ENCODE peak calls at places on chromosomes 6 and 20, in four cellular contexts. One of them, this sample, is unnamed.

GRCh38 chr20:1324598-1325172 is 4.3 kb downstream of the SDCBP2 start:
- DNase-seq in suprapubic skin: peak; percentile 64
- DNase-seq in gastrocnemius medialis: no peak
- DNase-seq in heart right ventricle: no peak
- DNase-seq in this sample: no peak

GRCh38 chr6:3919130-3919628 is 70.0 kb downstream of the FAM50B start:
- DNase-seq in heart right ventricle: peak; percentile 69
- DNase-seq in gastrocnemius medialis: peak; percentile 80
- DNase-seq in suprapubic skin: no peak
- DNase-seq in this sample: peak; percentile 34

GRCh38 chr6:80605165-80605989 is 498.9 kb downstream of the BCKDHB start:
- DNase-seq in gastrocnemius medialis: no peak
- DNase-seq in heart right ventricle: peak; percentile 10
- DNase-seq in suprapubic skin: no peak
- DNase-seq in this sample: no peak

GRCh38 chr6:152386131-152386530 is 251.0 kb downstream of the SYNE1 start:
- DNase-seq in heart right ventricle: no peak
- DNase-seq in gastrocnemius medialis: no peak
- DNase-seq in suprapubic skin: no peak
- DNase-seq in this sample: no peak

GRCh38 chr6:138590796-138591709 is 91.8 kb upstream of the NHSL1 start:
- DNase-seq in heart right ventricle: peak; percentile 72
- DNase-seq in suprapubic skin: peak; percentile 72
- DNase-seq in gastrocnemius medialis: peak; percentile 12
- DNase-seq in this sample: no peak

GRCh38 chr6:31529329-31530150 is 778 bp downstream of the MCCD1 start:
- DNase-seq in suprapubic skin: no peak
- DNase-seq in heart right ventricle: no peak
- DNase-seq in gastrocnemius medialis: no peak
- DNase-seq in this sample: no peak

GRCh38 chr6:43054206-43054943 is 724 bp upstream of the CUL7 start:
- DNase-seq in heart right ventricle: no peak
- DNase-seq in suprapubic skin: no peak
- DNase-seq in gastrocnemius medialis: no peak
- DNase-seq in this sample: no peak

GRCh38 chr20:63061701-63062100 is 54.9 kb upstream of the BHLHE23 start:
- DNase-seq in heart right ventricle: no peak
- DNase-seq in gastrocnemius medialis: no peak
- DNase-seq in suprapubic skin: peak; percentile 38
- DNase-seq in this sample: peak; percentile 30

GRCh38 chr6:166999845-167000253 is 652 bp downstream of the CEP43 start:
- DNase-seq in gastrocnemius medialis: no peak
- DNase-seq in heart right ventricle: no peak
- DNase-seq in suprapubic skin: no peak
- DNase-seq in this sample: no peak

GRCh38 chr6:26122402-26122792 is 35.2 kb downstream of the HFE start:
- DNase-seq in heart right ventricle: no peak
- DNase-seq in gastrocnemius medialis: no peak
- DNase-seq in suprapubic skin: no peak
- DNase-seq in this sample: no peak

GRCh38 chr6:167504412-167504961 is 179.6 kb downstream of the TTLL2 start:
- DNase-seq in gastrocnemius medialis: no peak
- DNase-seq in suprapubic skin: no peak
- DNase-seq in heart right ventricle: no peak
- DNase-seq in this sample: no peak

GRCh38 chr6:132261354-132261753 is 139.9 kb downstream of the MOXD1 start:
- DNase-seq in suprapubic skin: no peak
- DNase-seq in heart right ventricle: no peak
- DNase-seq in gastrocnemius medialis: no peak
- DNase-seq in this sample: no peak

GRCh38 chr6:6003334-6004146 is 3.2 kb downstream of the NRN1 start:
- DNase-seq in heart right ventricle: peak; percentile 47
- DNase-seq in gastrocnemius medialis: no peak
- DNase-seq in suprapubic skin: no peak
- DNase-seq in this sample: no peak

GRCh38 chr6:18262812-18263560 is 1.3 kb downstream of the DEK start:
- DNase-seq in heart right ventricle: no peak
- DNase-seq in gastrocnemius medialis: no peak
- DNase-seq in suprapubic skin: no peak
- DNase-seq in this sample: no peak

GRCh38 chr6:142715386-142715785 is 229.6 kb downstream of the HIVEP2 start:
- DNase-seq in suprapubic skin: no peak
- DNase-seq in gastrocnemius medialis: no peak
- DNase-seq in heart right ventricle: no peak
- DNase-seq in this sample: no peak

GRCh38 chr6:142716097-142716496 is 228.9 kb downstream of the HIVEP2 start:
- DNase-seq in gastrocnemius medialis: no peak
- DNase-seq in suprapubic skin: no peak
- DNase-seq in heart right ventricle: no peak
- DNase-seq in this sample: no peak

GRCh38 chr6:142721213-142721920 is 223.6 kb downstream of the HIVEP2 start:
- DNase-seq in suprapubic skin: no peak
- DNase-seq in gastrocnemius medialis: no peak
- DNase-seq in heart right ventricle: no peak
- DNase-seq in this sample: no peak

GRCh38 chr6:142722010-142722409 is 223.0 kb downstream of the HIVEP2 start:
- DNase-seq in heart right ventricle: no peak
- DNase-seq in gastrocnemius medialis: no peak
- DNase-seq in suprapubic skin: no peak
- DNase-seq in this sample: no peak

DNA sequence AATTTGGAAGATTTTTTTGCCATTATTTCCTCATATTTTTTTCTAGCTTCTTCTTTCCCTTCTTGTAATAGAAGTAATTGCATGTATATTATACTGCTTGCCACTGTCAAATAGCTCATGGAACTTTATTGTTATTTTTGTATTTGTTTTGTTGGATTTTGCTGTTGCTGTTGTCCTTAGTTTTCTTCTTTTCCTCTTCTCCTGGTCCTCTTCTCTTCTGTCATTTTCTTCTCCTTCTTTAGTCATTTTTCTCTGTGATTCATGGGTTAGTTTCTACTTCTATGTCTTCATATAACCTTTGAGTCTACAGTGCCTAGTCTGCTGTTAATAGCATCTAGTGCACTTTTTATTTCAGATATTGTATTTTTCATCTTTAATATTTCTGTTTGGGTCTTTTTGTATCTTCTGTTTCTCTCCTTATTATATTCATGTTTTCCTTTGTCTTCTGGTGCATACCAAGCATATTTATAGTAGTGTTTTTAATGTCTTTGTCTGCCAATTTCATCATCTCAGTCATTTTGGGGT is 226.2 kb downstream of the HIVEP2 start:
- DNase-seq in suprapubic skin: no peak
- DNase-seq in heart right ventricle: no peak
- DNase-seq in gastrocnemius medialis: no peak
- DNase-seq in this sample: no peak
- H3K9me3 ChIP-seq in suprapubic skin: no peaks in the 10 kb centered on the region
- H3K9me3 ChIP-seq in heart right ventricle: no peaks in the 10 kb centered on the region
- H3K9me3 ChIP-seq in gastrocnemius medialis: peaks cover 8% of the 10 kb centered on the region
- H3K9me3 ChIP-seq in this sample: peaks cover 3% of the 10 kb centered on the region

DNA sequence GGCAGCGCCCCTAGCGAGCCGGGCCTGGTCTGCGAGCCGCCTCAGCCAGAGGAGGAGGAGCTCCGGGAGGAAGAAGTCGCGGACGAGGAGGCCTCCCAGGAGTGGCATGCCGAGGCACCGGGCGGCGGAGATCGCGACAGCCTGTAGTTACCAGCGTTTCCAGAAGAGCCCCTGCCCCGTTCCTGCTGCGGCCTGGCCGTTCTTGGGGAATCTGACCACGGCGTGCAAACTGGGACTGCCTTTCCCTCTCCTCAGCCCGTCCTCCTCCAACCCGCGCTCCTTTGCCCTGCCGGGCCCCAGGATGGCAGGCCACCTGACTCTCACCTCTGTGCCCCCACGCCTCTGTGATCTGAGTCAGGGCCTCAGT is 802 bp downstream of the HDGFL1 start:
- DNase-seq in heart right ventricle: no peak
- DNase-seq in suprapubic skin: no peak
- DNase-seq in gastrocnemius medialis: no peak
- DNase-seq in this sample: peak; percentile 9
- H3K9me3 ChIP-seq in heart right ventricle: no peaks in the 10 kb centered on the region
- H3K9me3 ChIP-seq in suprapubic skin: no peaks in the 10 kb centered on the region
- H3K9me3 ChIP-seq in gastrocnemius medialis: no peaks in the 10 kb centered on the region
- H3K9me3 ChIP-seq in this sample: no peaks in the 10 kb centered on the region

GRCh38 chr20:55953201-55953600 is 52.1 kb downstream of the CBLN4 start:
- DNase-seq in heart right ventricle: no peak
- DNase-seq in suprapubic skin: no peak
- DNase-seq in gastrocnemius medialis: no peak
- DNase-seq in this sample: no peak

DNA sequence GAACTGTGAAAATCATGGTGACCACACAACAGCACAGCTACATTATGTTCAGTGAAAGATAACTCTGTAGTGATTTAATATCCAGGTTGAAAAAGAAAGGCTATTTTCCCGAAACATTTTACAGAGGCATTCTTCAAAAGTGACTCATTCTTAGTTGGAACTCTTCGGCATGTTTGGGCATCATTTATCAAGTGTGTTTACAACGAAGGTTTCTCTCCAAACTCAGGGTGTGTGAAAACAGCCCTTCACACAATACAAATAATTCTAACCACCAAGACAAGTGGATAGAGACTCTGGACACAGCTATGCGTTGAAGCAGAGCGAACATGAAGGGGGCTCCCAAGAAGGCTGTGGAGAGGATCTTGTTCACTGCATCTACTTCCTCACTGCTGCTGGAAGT is 57.6 kb downstream of the CBLN4 start:
- DNase-seq in gastrocnemius medialis: no peak
- DNase-seq in heart right ventricle: no peak
- DNase-seq in suprapubic skin: no peak
- DNase-seq in this sample: no peak
- H3K9me3 ChIP-seq in gastrocnemius medialis: no peaks in the 10 kb centered on the region
- H3K9me3 ChIP-seq in heart right ventricle: no peaks in the 10 kb centered on the region
- H3K9me3 ChIP-seq in suprapubic skin: no peaks in the 10 kb centered on the region
- H3K9me3 ChIP-seq in this sample: no peaks in the 10 kb centered on the region

GRCh38 chr6:2245954-2246863 is 804 bp upstream of the GMDS start:
- DNase-seq in heart right ventricle: peak; percentile 51
- DNase-seq in gastrocnemius medialis: peak; percentile 80
- DNase-seq in suprapubic skin: peak; percentile 76
- DNase-seq in this sample: peak; percentile 84
- H3K9me3 ChIP-seq in heart right ventricle: no peaks in the 10 kb centered on the region
- H3K9me3 ChIP-seq in gastrocnemius medialis: no peaks in the 10 kb centered on the region
- H3K9me3 ChIP-seq in suprapubic skin: no peaks in the 10 kb centered on the region
- H3K9me3 ChIP-seq in this sample: no peaks in the 10 kb centered on the region

GRCh38 chr20:56212071-56212470 is 36.5 kb upstream of the MC3R start:
- DNase-seq in heart right ventricle: no peak
- DNase-seq in suprapubic skin: no peak
- DNase-seq in gastrocnemius medialis: no peak
- DNase-seq in this sample: no peak

GRCh38 chr20:56217820-56218219 is 30.7 kb upstream of the MC3R start:
- DNase-seq in heart right ventricle: no peak
- DNase-seq in gastrocnemius medialis: no peak
- DNase-seq in suprapubic skin: no peak
- DNase-seq in this sample: no peak

GRCh38 chr20:56211051-56211450 is 37.5 kb upstream of the MC3R start:
- DNase-seq in gastrocnemius medialis: no peak
- DNase-seq in suprapubic skin: no peak
- DNase-seq in heart right ventricle: no peak
- DNase-seq in this sample: no peak

GRCh38 chr20:56215115-56215514 is 33.4 kb upstream of the MC3R start:
- DNase-seq in heart right ventricle: no peak
- DNase-seq in suprapubic skin: no peak
- DNase-seq in gastrocnemius medialis: no peak
- DNase-seq in this sample: no peak
- H3K9me3 ChIP-seq in heart right ventricle: no peaks in the 10 kb centered on the region
- H3K9me3 ChIP-seq in suprapubic skin: peaks cover 5% of the 10 kb centered on the region
- H3K9me3 ChIP-seq in gastrocnemius medialis: peaks cover 4% of the 10 kb centered on the region
- H3K9me3 ChIP-seq in this sample: peaks cover 4% of the 10 kb centered on the region